ENCODE peak calls at places on chromosomes 12 and 14, in eight cellular contexts. M is uterus, L is K562, O is NB4, N is HCT116, C is GM12878, Q is transverse colon, Y is tibial nerve. B is an unnamed sample.

GRCh38 chr12:69583203-69583602 is 2.1 kb upstream of the CCT2 start:
- DNase-seq in M (no peak), O (peak; percentile 60), L (peak; percentile 70), C (no peak), Q (no peak), Y (no peak), N (no peak), B (no peak)

GRCh38 chr12:127980585-127980984 is 286.4 kb upstream of the TMEM132C start:
- DNase-seq in O (no peak), C (no peak), L (peak; percentile 2), M (no peak), Q (no peak), N (no peak), Y (no peak), B (no peak)

GRCh38 chr14:56482306-56482705 is 97.3 kb upstream of the TMEM260 start:
- DNase-seq in O (peak; percentile 28), N (peak; percentile 28), Y (no peak), M (no peak), C (no peak), L (peak; percentile 9), Q (no peak), B (no peak)

GRCh38 chr12:14394317-14395058 is 29.0 kb downstream of the ATF7IP start:
- DNase-seq in Q (no peak), O (peak; percentile 78), L (peak; percentile 81), M (peak; percentile 26), N (peak; percentile 79), Y (no peak), C (peak; percentile 65), B (no peak)

GRCh38 chr12:42868291-42868690 is 278.7 kb upstream of the PRICKLE1 start:
- DNase-seq in Y (no peak), M (no peak), L (no peak), N (no peak), O (no peak), C (no peak), Q (no peak), B (no peak)

GRCh38 chr12:29164477-29165163 is 15.5 kb downstream of the FAR2 start:
- DNase-seq in C (peak; percentile 55), O (peak; percentile 92), M (no peak), Q (no peak), L (peak; percentile 19), N (no peak), Y (no peak), B (peak; percentile 55)

GRCh38 chr12:65500121-65500846 is 221.8 kb downstream of the MSRB3 start:
- DNase-seq in M (no peak), L (no peak), Q (no peak), O (peak; percentile 15), N (peak; percentile 93), C (no peak), Y (no peak), B (no peak)

GRCh38 chr14:55129428-55130193 is 559 bp downstream of the LGALS3 start:
- DNase-seq in O (peak; percentile 66), Y (peak; percentile 50), C (no peak), N (no peak), M (peak; percentile 71), L (no peak), Q (peak; percentile 59), B (peak; percentile 57)

GRCh38 chr12:116365606-116366455 is 88.3 kb upstream of the MED13L start:
- DNase-seq in N (no peak), Q (no peak), C (no peak), O (no peak), Y (no peak), L (no peak), M (no peak), B (no peak)

GRCh38 chr14:97408937-97409860 is 612.0 kb downstream of the VRK1 start:
- DNase-seq in N (no peak), C (peak; percentile 27), Y (no peak), M (no peak), L (no peak), O (no peak), Q (no peak), B (no peak)

GRCh38 chr14:81172881-81173280 is 47.9 kb downstream of the GTF2A1 start:
- DNase-seq in L (no peak), Q (no peak), C (no peak), O (no peak), Y (no peak), M (no peak), N (no peak), B (no peak)

GRCh38 chr12:105523164-105524057 is 192.9 kb downstream of the C12orf75 start:
- DNase-seq in Y (peak; percentile 36), Q (peak; percentile 25), O (no peak), N (no peak), C (no peak), M (peak; percentile 73), L (no peak), B (no peak)

GRCh38 chr12:6554168-6554989 is 1.5 kb downstream of the IFFO1 start:
- DNase-seq in Q (peak; percentile 79), C (no peak), L (peak; percentile 81), Y (peak; percentile 68), M (peak; percentile 81), O (peak; percentile 90), N (peak; percentile 62), B (no peak)

GRCh38 chr12:132178801-132179401 is 34.6 kb downstream of the NOC4L start:
- DNase-seq in L (no peak), N (no peak), Y (no peak), O (peak; percentile 61), Q (no peak), C (no peak), M (no peak), B (no peak)

GRCh38 chr12:11162494-11162893 is 8.5 kb upstream of the SMIM10L1 start:
- DNase-seq in Q (no peak), Y (no peak), O (no peak), C (no peak), L (no peak), N (no peak), M (no peak), B (no peak)

GRCh38 chr14:102280376-102280962 is 24.5 kb downstream of the MOK start:
- DNase-seq in Q (no peak), C (no peak), Y (no peak), O (peak; percentile 80), L (no peak), M (no peak), N (no peak), B (peak; percentile 73)

GRCh38 chr14:40623641-40624040 is 983.0 kb upstream of the LRFN5 start:
- DNase-seq in M (no peak), O (no peak), Q (no peak), Y (no peak), L (no peak), C (no peak), N (no peak), B (no peak)

GRCh38 chr14:40630471-40630870 is 976.2 kb upstream of the LRFN5 start:
- DNase-seq in Q (no peak), Y (no peak), C (no peak), L (no peak), O (no peak), N (no peak), M (no peak), B (no peak)

GRCh38 chr14:40629144-40629543 is 977.5 kb upstream of the LRFN5 start:
- DNase-seq in M (no peak), N (no peak), L (peak; percentile 13), C (no peak), Y (no peak), O (no peak), Q (no peak), B (no peak)
- TF ChIP-seq POLR2A in M (no peak), N (no peak), L (no peak), C (no peak), Y (no peak), O (no peak), Q (no peak), B (no peak)

GRCh38 chr14:94600148-94600545 is 12.0 kb upstream of the SERPINA3 start:
- DNase-seq in O (no peak), C (no peak), Y (no peak), N (no peak), M (no peak), Q (no peak), L (no peak), B (no peak)

GRCh38 chr14:94597788-94598187 is 14.4 kb upstream of the SERPINA3 start:
- DNase-seq in O (no peak), Q (no peak), L (no peak), N (no peak), C (no peak), Y (no peak), M (no peak), B (no peak)

GRCh38 chr14:94598816-94599655 is 13.2 kb upstream of the SERPINA3 start:
- DNase-seq in C (no peak), Y (peak; percentile 61), O (peak; percentile 9), N (peak; percentile 96), M (peak; percentile 81), L (no peak), Q (peak; percentile 76), B (peak; percentile 83)

GRCh38 chr14:94599656-94600004 is 12.6 kb upstream of the SERPINA3 start:
- DNase-seq in O (no peak), Y (no peak), L (no peak), N (no peak), C (no peak), M (no peak), Q (no peak), B (no peak)

DNA sequence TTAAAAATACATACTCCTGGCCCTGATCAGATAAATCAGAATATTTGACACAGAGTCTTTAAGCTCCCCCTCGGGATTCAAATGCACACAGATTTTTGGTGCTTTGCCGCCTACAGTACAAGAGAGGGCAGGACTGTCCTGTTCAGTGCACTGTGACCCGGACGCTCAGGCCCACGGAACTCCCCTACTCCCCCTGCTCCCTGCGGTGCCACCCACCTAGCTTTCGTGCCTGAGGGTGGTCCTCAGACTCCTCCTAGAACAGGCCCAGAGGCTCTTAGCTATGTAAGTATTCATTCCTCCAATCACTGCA is 13.7 kb upstream of the SERPINA3 start:
- DNase-seq in Y (no peak), O (no peak), M (no peak), Q (no peak), C (no peak), L (no peak), N (no peak), B (no peak)
- TF ChIP-seq POLR2A in Y (no peak), O (no peak), M (no peak), Q (no peak), C (no peak), L (no peak), N (no peak), B (no peak)

GRCh38 chr12:57546438-57547365 is at the start of gene DCTN2:
- DNase-seq in Q (peak; percentile 97), L (peak; percentile 98), O (peak; percentile 99), C (peak; percentile 92), N (peak; percentile 92), M (peak; percentile 97), Y (peak; percentile 94), B (peak; percentile 98)
- TF ChIP-seq POLR2A in Q (peak; percentile 65), L (peak; percentile 79), O (no peak), C (peak; percentile 76), N (peak; percentile 41), M (peak; percentile 61), Y (no peak), B (peak; percentile 39)

DNA sequence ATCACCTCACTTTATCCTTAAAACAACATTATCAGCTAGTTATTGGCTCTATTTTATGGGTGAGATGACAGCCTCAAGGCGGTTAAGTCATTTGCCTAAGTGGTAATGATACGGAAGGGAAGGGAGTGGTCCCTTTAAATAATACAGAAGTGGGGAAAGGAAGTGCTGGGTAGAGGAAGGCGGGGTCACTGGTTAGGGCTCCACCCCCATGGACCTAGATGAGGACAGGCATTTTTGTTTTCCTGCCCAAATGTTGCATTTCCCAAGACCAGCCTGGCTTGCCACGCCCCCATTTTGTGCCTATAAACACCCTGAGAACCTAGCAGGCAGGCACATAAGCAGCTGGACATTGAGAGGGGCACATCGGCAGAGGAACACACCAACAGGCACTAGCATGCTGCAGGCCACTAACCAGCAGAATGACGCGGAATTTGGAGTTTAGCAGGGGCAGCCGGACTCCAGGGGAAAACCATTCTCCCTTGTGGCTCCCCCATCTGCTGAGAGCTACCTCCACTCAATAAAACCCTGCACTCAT is 100.9 kb downstream of the EPS8 start:
- DNase-seq in Y (peak; percentile 73), M (no peak), O (peak; percentile 82), C (no peak), Q (peak; percentile 61), N (peak; percentile 93), L (peak; percentile 30), B (peak; percentile 16)
- TF ChIP-seq POLR2A in Y (peak; percentile 43), M (no peak), O (peak; percentile 75), C (no peak), Q (peak; percentile 44), N (no peak), L (no peak), B (peak; percentile 97)

B was measured in H54.